ENCODE peak calls at places on chromosomes 2 and 18, in eight cellular contexts. E is psoas muscle, R is cardiac muscle cell, J is esophagus muscularis mucosa, M is right atrium auricular region, P is GM23248, B is heart left ventricle, T is hepatocyte. Y is an unnamed sample.

GRCh38 chr2:177243476-177243875 is 21.1 kb downstream of the NFE2L2 start:
- DNase-seq in E (no peak), R (no peak), J (no peak), M (no peak), P (peak; percentile 36), B (no peak), T (no peak), Y (no peak)

GRCh38 chr18:61544178-61544577 is 210.9 kb downstream of the CDH20 start:
- DNase-seq in E (no peak), R (peak; percentile 41), J (no peak), M (no peak), P (no peak), B (no peak), T (no peak), Y (no peak)

GRCh38 chr18:9708882-9709877 is 1.1 kb downstream of the RAB31 start:
- DNase-seq in E (no peak), R (peak; percentile 35), J (no peak), M (no peak), P (peak; percentile 62), B (peak; percentile 33), T (peak; percentile 19), Y (no peak)

GRCh38 chr18:9810216-9810804 is 75.5 kb upstream of the TXNDC2 start:
- DNase-seq in E (no peak), R (no peak), J (no peak), M (no peak), P (no peak), B (no peak), T (no peak), Y (no peak)

GRCh38 chr2:86704482-86704971 is 15.6 kb upstream of the RMND5A start:
- DNase-seq in E (peak; percentile 52), R (peak; percentile 11), J (no peak), M (no peak), P (peak; percentile 86), B (peak; percentile 63), T (peak; percentile 75), Y (no peak)

GRCh38 chr2:190267302-190267701 is 52.3 kb downstream of the HIBCH start:
- DNase-seq in E (no peak), R (no peak), J (no peak), M (no peak), P (peak; percentile 81), B (no peak), T (no peak), Y (no peak)

GRCh38 chr18:74745658-74746403 is 148.2 kb downstream of the ZNF407 start:
- DNase-seq in E (no peak), R (no peak), J (no peak), M (no peak), P (peak; percentile 89), B (no peak), T (peak; percentile 6), Y (no peak)

GRCh38 chr2:218033208-218033589 is 30.4 kb upstream of the TNS1 start:
- DNase-seq in E (no peak), R (no peak), J (peak; percentile 79), M (peak; percentile 56), P (no peak), B (no peak), T (no peak), Y (no peak)

GRCh38 chr2:47339745-47340541 is 63.0 kb upstream of the MSH2 start:
- DNase-seq in E (no peak), R (no peak), J (no peak), M (no peak), P (peak; percentile 83), B (no peak), T (peak; percentile 60), Y (no peak)

GRCh38 chr2:228180126-228181097 is 1.1 kb downstream of the SPHKAP start:
- DNase-seq in E (peak; percentile 39), R (peak; percentile 71), J (no peak), M (no peak), P (peak; percentile 20), B (peak; percentile 49), T (no peak), Y (no peak)

GRCh38 chr2:32947076-32947483 is 327 bp downstream of the LTBP1 start:
- DNase-seq in E (peak; percentile 53), R (no peak), J (peak; percentile 81), M (no peak), P (peak; percentile 43), B (no peak), T (no peak), Y (peak; percentile 67)

GRCh38 chr2:200618590-200619021 is 32.8 kb downstream of the AOX1 start:
- DNase-seq in E (no peak), R (no peak), J (peak; percentile 70), M (no peak), P (peak; percentile 61), B (no peak), T (peak; percentile 16), Y (no peak)

GRCh38 chr2:196181484-196181883 is 10.1 kb upstream of the STK17B start:
- DNase-seq in E (no peak), R (no peak), J (no peak), M (no peak), P (no peak), B (no peak), T (no peak), Y (no peak)

DNA sequence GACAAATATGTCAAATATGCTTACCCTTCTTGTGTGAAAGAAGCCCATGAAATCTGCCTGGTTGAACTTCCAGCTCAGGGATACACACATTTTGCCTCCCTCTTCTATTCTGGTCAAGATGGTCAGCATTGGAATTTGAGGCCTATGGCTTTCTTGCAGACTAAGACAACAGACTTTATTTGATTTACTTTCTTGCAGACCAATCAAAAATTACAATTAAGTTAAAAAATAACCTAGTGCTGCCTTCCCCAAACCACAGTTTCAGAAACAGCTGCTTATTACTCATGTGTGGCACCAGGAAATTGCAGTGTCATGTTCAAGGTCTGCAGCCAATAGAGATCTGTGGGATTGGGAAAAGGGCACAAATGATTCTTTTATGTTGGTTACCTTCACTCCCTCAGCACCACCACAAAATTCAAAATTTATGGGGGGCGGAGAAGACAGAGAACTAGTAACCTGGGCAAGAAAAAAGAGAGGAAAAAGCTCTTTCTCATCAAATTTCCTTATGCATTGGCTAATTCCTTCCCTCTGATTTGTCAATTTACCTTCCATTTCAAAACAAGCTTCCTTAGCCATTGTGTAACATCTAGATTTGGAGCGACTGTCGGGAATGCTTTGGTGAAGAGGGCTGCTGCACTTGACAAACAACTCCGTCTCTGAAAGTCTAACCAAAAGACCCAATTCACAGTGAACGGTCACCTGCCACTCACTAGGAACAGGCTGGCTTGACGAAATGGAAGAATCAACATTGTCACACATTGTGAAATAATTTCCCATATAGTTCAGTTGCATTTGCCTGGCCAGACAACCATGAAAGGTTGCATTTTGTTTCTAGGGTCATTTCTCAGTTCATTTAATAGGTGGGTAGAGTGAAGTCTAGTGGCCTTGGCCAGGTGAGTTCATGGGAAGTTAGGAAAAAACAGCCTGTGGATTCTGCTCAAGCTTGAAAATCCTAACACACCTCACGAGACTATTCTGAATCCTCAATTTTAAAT is 100.4 kb upstream of the FZD5 start:
- DNase-seq in E (no peak), R (no peak), J (no peak), M (no peak), P (peak; percentile 80), B (no peak), T (peak; percentile 39), Y (no peak)
- H3K27ac ChIP-seq in E (peak overlapping the region; percentile 11), R (no peak overlapping the region), J (no peak overlapping the region), M (no peak overlapping the region), P (peak overlapping the region; percentile 55), B (no peak overlapping the region), T (peak overlapping the region; percentile 76), Y (no peak overlapping the region)

DNA sequence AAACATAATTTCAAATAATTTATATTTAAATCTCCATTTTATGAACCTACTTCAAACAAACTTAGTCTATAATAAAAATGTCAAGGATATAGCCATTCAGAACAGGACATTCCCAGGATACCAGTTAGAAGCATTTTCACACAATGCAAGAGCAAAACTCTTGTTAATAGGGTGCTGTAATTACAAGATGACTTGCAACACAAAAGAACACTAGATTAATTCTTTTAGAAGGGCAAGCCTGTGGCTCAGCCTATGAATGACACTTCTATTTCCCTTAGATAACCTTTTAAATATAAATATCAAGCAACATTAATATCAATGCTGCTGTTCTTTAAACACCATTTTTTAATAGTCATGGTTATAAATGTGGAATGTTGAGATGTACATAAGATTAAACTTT is 157.9 kb upstream of the SCN7A start:
- DNase-seq in E (no peak), R (no peak), J (no peak), M (no peak), P (no peak), B (no peak), T (no peak), Y (no peak)
- H3K27ac ChIP-seq in E (no peak overlapping the region), R (no peak overlapping the region), J (no peak overlapping the region), M (no peak overlapping the region), P (no peak overlapping the region), B (no peak overlapping the region), T (no peak overlapping the region), Y (no peak overlapping the region)

GRCh38 chr2:59777120-59777519 is 776.3 kb downstream of the BCL11A start:
- DNase-seq in E (no peak), R (no peak), J (peak; percentile 21), M (no peak), P (no peak), B (no peak), T (no peak), Y (no peak)

GRCh38 chr2:59776726-59777008 is 776.8 kb downstream of the BCL11A start:
- DNase-seq in E (no peak), R (no peak), J (no peak), M (no peak), P (no peak), B (no peak), T (no peak), Y (no peak)

GRCh38 chr2:59770651-59771050 is 782.8 kb downstream of the BCL11A start:
- DNase-seq in E (no peak), R (no peak), J (no peak), M (no peak), P (no peak), B (no peak), T (no peak), Y (no peak)

DNA sequence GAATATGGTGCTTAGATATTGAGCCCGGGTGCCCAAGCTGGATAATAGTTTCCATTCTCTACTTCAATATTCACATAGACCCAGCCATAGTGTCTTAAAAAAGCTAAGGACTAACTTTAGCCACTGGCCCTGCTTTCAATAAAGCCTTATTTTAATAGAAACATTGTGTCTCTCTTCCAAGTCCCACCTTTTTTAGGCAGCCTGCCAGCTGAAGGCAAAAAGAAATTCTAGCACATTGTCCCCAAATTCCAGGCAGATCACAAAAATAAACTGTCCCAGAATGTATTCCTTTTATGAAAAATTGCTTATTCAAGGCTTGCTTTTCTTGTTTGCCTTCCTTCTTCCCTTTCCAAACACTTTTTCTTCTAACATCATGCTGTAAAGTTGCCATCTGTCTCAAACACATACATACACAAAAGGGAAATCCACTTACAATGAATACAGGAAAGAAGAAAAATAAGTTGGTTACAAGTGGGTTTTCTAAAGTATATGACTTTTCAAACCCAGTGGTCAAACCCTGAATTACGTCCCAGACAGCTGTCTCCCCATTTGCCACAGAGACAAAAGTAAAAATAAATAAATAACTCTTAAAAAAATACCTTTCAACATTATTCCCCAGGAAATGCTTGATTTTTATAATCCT is 778.5 kb downstream of the BCL11A start:
- DNase-seq in E (no peak), R (no peak), J (no peak), M (no peak), P (no peak), B (no peak), T (no peak), Y (no peak)
- H3K27ac ChIP-seq in E (no peak overlapping the region), R (no peak overlapping the region), J (no peak overlapping the region), M (no peak overlapping the region), P (no peak overlapping the region), B (no peak overlapping the region), T (no peak overlapping the region), Y (no peak overlapping the region)

DNA sequence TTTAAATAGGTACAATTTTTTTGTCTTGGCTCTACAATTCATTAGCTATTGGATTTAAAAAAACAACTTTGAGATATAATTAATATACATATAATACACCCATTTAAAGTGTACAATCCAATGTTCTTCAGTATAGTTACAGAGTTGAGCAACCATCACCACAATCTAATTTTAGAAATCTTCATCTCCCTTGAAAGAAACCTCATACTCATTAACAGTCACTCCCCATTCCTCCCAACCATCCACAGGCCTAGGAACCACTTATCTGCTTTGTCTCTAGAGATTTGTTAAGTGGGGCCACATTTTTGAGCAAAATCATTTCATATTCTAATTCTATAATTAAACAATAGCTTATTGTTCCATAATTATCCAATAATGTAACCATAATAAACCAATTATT is 32.6 kb downstream of the MRPL33 start:
- DNase-seq in E (no peak), R (no peak), J (no peak), M (no peak), P (peak; percentile 59), B (no peak), T (no peak), Y (no peak)
- H3K27ac ChIP-seq in E (no peak overlapping the region), R (no peak overlapping the region), J (no peak overlapping the region), M (no peak overlapping the region), P (peak overlapping the region; percentile 1), B (no peak overlapping the region), T (no peak overlapping the region), Y (no peak overlapping the region)